ENCODE peak calls at places on chromosomes 5 and 9, in nine cellular contexts. One of them, this sample, is unnamed.

GRCh38 chr9:29150606-29151005 is 1577.3 kb upstream of the C9orf72 start:
- DNase-seq in head of caudate nucleus: no peak
- DNase-seq in lung: no peak
- DNase-seq in adrenal gland: no peak
- DNase-seq in A673: no peak
- DNase-seq in omental fat pad: no peak
- DNase-seq in CD4-positive, CD25-positive, alpha-beta regulatory T cell: no peak
- DNase-seq in GM04504: no peak
- DNase-seq in NCI-H146: no peak
- DNase-seq in this sample: no peak

GRCh38 chr5:175464414-175465233 is 13.7 kb upstream of the SFXN1 start:
- DNase-seq in head of caudate nucleus: no peak
- DNase-seq in omental fat pad: no peak
- DNase-seq in NCI-H146: peak
- DNase-seq in GM04504: no peak
- DNase-seq in CD4-positive, CD25-positive, alpha-beta regulatory T cell: peak
- DNase-seq in lung: peak
- DNase-seq in A673: peak
- DNase-seq in adrenal gland: peak
- DNase-seq in this sample: no peak

GRCh38 chr5:59174248-59174844 is 591.5 kb downstream of the RAB3C start:
- DNase-seq in NCI-H146: peak
- DNase-seq in adrenal gland: peak
- DNase-seq in head of caudate nucleus: no peak
- DNase-seq in A673: peak
- DNase-seq in omental fat pad: no peak
- DNase-seq in lung: peak
- DNase-seq in CD4-positive, CD25-positive, alpha-beta regulatory T cell: no peak
- DNase-seq in GM04504: peak
- DNase-seq in this sample: peak

GRCh38 chr5:156259618-156260017 is 67.3 kb upstream of the SGCD start:
- DNase-seq in NCI-H146: no peak
- DNase-seq in omental fat pad: no peak
- DNase-seq in lung: no peak
- DNase-seq in CD4-positive, CD25-positive, alpha-beta regulatory T cell: no peak
- DNase-seq in head of caudate nucleus: no peak
- DNase-seq in adrenal gland: no peak
- DNase-seq in GM04504: no peak
- DNase-seq in A673: no peak
- DNase-seq in this sample: no peak

GRCh38 chr5:167759411-167759821 is 532.0 kb upstream of the WWC1 start:
- DNase-seq in NCI-H146: no peak
- DNase-seq in GM04504: peak
- DNase-seq in CD4-positive, CD25-positive, alpha-beta regulatory T cell: no peak
- DNase-seq in omental fat pad: no peak
- DNase-seq in lung: no peak
- DNase-seq in A673: no peak
- DNase-seq in adrenal gland: no peak
- DNase-seq in head of caudate nucleus: no peak
- DNase-seq in this sample: no peak

GRCh38 chr5:76789991-76790571 is 28.7 kb upstream of the F2RL1 start:
- DNase-seq in lung: no peak
- DNase-seq in adrenal gland: no peak
- DNase-seq in head of caudate nucleus: no peak
- DNase-seq in A673: no peak
- DNase-seq in GM04504: no peak
- DNase-seq in NCI-H146: no peak
- DNase-seq in CD4-positive, CD25-positive, alpha-beta regulatory T cell: no peak
- DNase-seq in omental fat pad: no peak
- DNase-seq in this sample: no peak

GRCh38 chr9:109934499-109935214 is 154.7 kb downstream of the PALM2AKAP2 start:
- DNase-seq in GM04504: peak
- DNase-seq in omental fat pad: no peak
- DNase-seq in A673: no peak
- DNase-seq in lung: no peak
- DNase-seq in head of caudate nucleus: no peak
- DNase-seq in CD4-positive, CD25-positive, alpha-beta regulatory T cell: no peak
- DNase-seq in NCI-H146: no peak
- DNase-seq in adrenal gland: no peak
- DNase-seq in this sample: no peak

GRCh38 chr5:165457854-165458481 is 1952.5 kb downstream of the MAT2B start:
- DNase-seq in lung: no peak
- DNase-seq in A673: peak
- DNase-seq in adrenal gland: no peak
- DNase-seq in head of caudate nucleus: no peak
- DNase-seq in CD4-positive, CD25-positive, alpha-beta regulatory T cell: no peak
- DNase-seq in NCI-H146: peak
- DNase-seq in omental fat pad: no peak
- DNase-seq in GM04504: no peak
- DNase-seq in this sample: no peak

GRCh38 chr5:96220610-96221390 is 212.2 kb downstream of the PCSK1 start:
- DNase-seq in CD4-positive, CD25-positive, alpha-beta regulatory T cell: no peak
- DNase-seq in adrenal gland: no peak
- DNase-seq in lung: no peak
- DNase-seq in A673: no peak
- DNase-seq in omental fat pad: no peak
- DNase-seq in head of caudate nucleus: no peak
- DNase-seq in GM04504: peak
- DNase-seq in NCI-H146: no peak
- DNase-seq in this sample: no peak

GRCh38 chr9:106862946-106863740 is at the start of gene ZNF462:
- DNase-seq in lung: peak
- DNase-seq in GM04504: peak
- DNase-seq in adrenal gland: peak
- DNase-seq in A673: peak
- DNase-seq in CD4-positive, CD25-positive, alpha-beta regulatory T cell: no peak
- DNase-seq in head of caudate nucleus: no peak
- DNase-seq in omental fat pad: no peak
- DNase-seq in NCI-H146: peak
- DNase-seq in this sample: peak

GRCh38 chr5:157672976-157673375 is 1.6 kb downstream of the C5orf52 start:
- DNase-seq in omental fat pad: no peak
- DNase-seq in adrenal gland: no peak
- DNase-seq in NCI-H146: no peak
- DNase-seq in GM04504: no peak
- DNase-seq in head of caudate nucleus: no peak
- DNase-seq in A673: no peak
- DNase-seq in CD4-positive, CD25-positive, alpha-beta regulatory T cell: no peak
- DNase-seq in lung: no peak
- DNase-seq in this sample: no peak

GRCh38 chr5:147565524-147565923 is 55.7 kb upstream of the DPYSL3 start:
- DNase-seq in head of caudate nucleus: no peak
- DNase-seq in lung: no peak
- DNase-seq in omental fat pad: no peak
- DNase-seq in NCI-H146: peak
- DNase-seq in GM04504: no peak
- DNase-seq in CD4-positive, CD25-positive, alpha-beta regulatory T cell: no peak
- DNase-seq in adrenal gland: no peak
- DNase-seq in A673: peak
- DNase-seq in this sample: no peak

GRCh38 chr5:140041492-140042421 is 1.3 kb downstream of the NRG2 start:
- DNase-seq in CD4-positive, CD25-positive, alpha-beta regulatory T cell: no peak
- DNase-seq in head of caudate nucleus: peak
- DNase-seq in NCI-H146: peak
- DNase-seq in lung: peak
- DNase-seq in adrenal gland: peak
- DNase-seq in omental fat pad: peak
- DNase-seq in A673: peak
- DNase-seq in GM04504: no peak
- DNase-seq in this sample: peak

GRCh38 chr9:12812710-12813109 is 37.9 kb downstream of the LURAP1L start:
- DNase-seq in adrenal gland: no peak
- DNase-seq in omental fat pad: no peak
- DNase-seq in CD4-positive, CD25-positive, alpha-beta regulatory T cell: no peak
- DNase-seq in GM04504: no peak
- DNase-seq in head of caudate nucleus: no peak
- DNase-seq in NCI-H146: no peak
- DNase-seq in lung: no peak
- DNase-seq in A673: no peak
- DNase-seq in this sample: no peak

GRCh38 chr5:171616002-171616780 is 169.4 kb upstream of the SMIM23 start:
- DNase-seq in CD4-positive, CD25-positive, alpha-beta regulatory T cell: no peak
- DNase-seq in adrenal gland: no peak
- DNase-seq in head of caudate nucleus: no peak
- DNase-seq in lung: no peak
- DNase-seq in omental fat pad: no peak
- DNase-seq in GM04504: no peak
- DNase-seq in A673: no peak
- DNase-seq in NCI-H146: no peak
- DNase-seq in this sample: no peak

GRCh38 chr5:24388448-24388847 is 256.3 kb downstream of the CDH10 start:
- DNase-seq in GM04504: no peak
- DNase-seq in NCI-H146: no peak
- DNase-seq in A673: no peak
- DNase-seq in lung: no peak
- DNase-seq in CD4-positive, CD25-positive, alpha-beta regulatory T cell: no peak
- DNase-seq in adrenal gland: no peak
- DNase-seq in head of caudate nucleus: no peak
- DNase-seq in omental fat pad: no peak
- DNase-seq in this sample: no peak

GRCh38 chr9:135422340-135422944 is 57.1 kb upstream of the PPP1R26 start:
- DNase-seq in lung: no peak
- DNase-seq in A673: no peak
- DNase-seq in CD4-positive, CD25-positive, alpha-beta regulatory T cell: no peak
- DNase-seq in GM04504: no peak
- DNase-seq in omental fat pad: no peak
- DNase-seq in head of caudate nucleus: peak
- DNase-seq in NCI-H146: no peak
- DNase-seq in adrenal gland: no peak
- DNase-seq in this sample: peak

GRCh38 chr9:13588151-13589043 is 308.9 kb upstream of the MPDZ start:
- DNase-seq in head of caudate nucleus: no peak
- DNase-seq in lung: no peak
- DNase-seq in adrenal gland: no peak
- DNase-seq in omental fat pad: no peak
- DNase-seq in NCI-H146: peak
- DNase-seq in GM04504: no peak
- DNase-seq in CD4-positive, CD25-positive, alpha-beta regulatory T cell: no peak
- DNase-seq in A673: no peak
- DNase-seq in this sample: peak

GRCh38 chr5:110099562-110099961 is 409.8 kb downstream of the MAN2A1 start:
- DNase-seq in GM04504: no peak
- DNase-seq in CD4-positive, CD25-positive, alpha-beta regulatory T cell: no peak
- DNase-seq in A673: no peak
- DNase-seq in omental fat pad: no peak
- DNase-seq in adrenal gland: no peak
- DNase-seq in lung: no peak
- DNase-seq in head of caudate nucleus: no peak
- DNase-seq in NCI-H146: no peak
- DNase-seq in this sample: no peak

GRCh38 chr5:140312067-140312790 is 9.3 kb upstream of the PFDN1 start:
- DNase-seq in NCI-H146: no peak
- DNase-seq in GM04504: peak
- DNase-seq in A673: peak
- DNase-seq in lung: no peak
- DNase-seq in adrenal gland: peak
- DNase-seq in CD4-positive, CD25-positive, alpha-beta regulatory T cell: no peak
- DNase-seq in head of caudate nucleus: no peak
- DNase-seq in omental fat pad: no peak
- DNase-seq in this sample: no peak

GRCh38 chr5:94901071-94901979 is 282.9 kb downstream of the SLF1 start:
- DNase-seq in omental fat pad: no peak
- DNase-seq in NCI-H146: no peak
- DNase-seq in head of caudate nucleus: no peak
- DNase-seq in lung: no peak
- DNase-seq in adrenal gland: no peak
- DNase-seq in GM04504: no peak
- DNase-seq in A673: peak
- DNase-seq in CD4-positive, CD25-positive, alpha-beta regulatory T cell: no peak
- DNase-seq in this sample: no peak

GRCh38 chr5:40691894-40692293 is 12.2 kb downstream of the PTGER4 start:
- DNase-seq in GM04504: no peak
- DNase-seq in omental fat pad: no peak
- DNase-seq in A673: no peak
- DNase-seq in head of caudate nucleus: no peak
- DNase-seq in adrenal gland: no peak
- DNase-seq in CD4-positive, CD25-positive, alpha-beta regulatory T cell: no peak
- DNase-seq in lung: no peak
- DNase-seq in NCI-H146: no peak
- DNase-seq in this sample: no peak

GRCh38 chr5:23029296-23029695 is 176.2 kb upstream of the CDH12 start:
- DNase-seq in CD4-positive, CD25-positive, alpha-beta regulatory T cell: no peak
- DNase-seq in omental fat pad: no peak
- DNase-seq in A673: no peak
- DNase-seq in head of caudate nucleus: no peak
- DNase-seq in lung: no peak
- DNase-seq in NCI-H146: no peak
- DNase-seq in GM04504: no peak
- DNase-seq in adrenal gland: no peak
- DNase-seq in this sample: no peak

GRCh38 chr9:131289301-131290038 is at the start of gene PLPP7:
- DNase-seq in A673: no peak
- DNase-seq in adrenal gland: peak
- DNase-seq in CD4-positive, CD25-positive, alpha-beta regulatory T cell: no peak
- DNase-seq in head of caudate nucleus: peak
- DNase-seq in NCI-H146: peak
- DNase-seq in GM04504: peak
- DNase-seq in lung: no peak
- DNase-seq in omental fat pad: no peak
- DNase-seq in this sample: peak

GRCh38 chr5:74056789-74057164 is 430.8 kb downstream of the ARHGEF28 start:
- DNase-seq in adrenal gland: no peak
- DNase-seq in head of caudate nucleus: no peak
- DNase-seq in omental fat pad: no peak
- DNase-seq in lung: no peak
- DNase-seq in NCI-H146: no peak
- DNase-seq in A673: peak
- DNase-seq in CD4-positive, CD25-positive, alpha-beta regulatory T cell: no peak
- DNase-seq in GM04504: no peak
- DNase-seq in this sample: no peak

This sample was measured in hippocampal formation.